ENCODE peak calls at places on chromosome 10, in four cellular contexts. K, V, X and Z are unnamed samples.

GRCh38 chr10:119933179-119933578 is 40.6 kb downstream of the SEC23IP start:
- DNase-seq in K (no peak), V (peak; percentile 54), X (peak; percentile 87), Z (peak; percentile 3)

GRCh38 chr10:70742537-70743429 is 42.4 kb downstream of the TBATA start:
- DNase-seq in K (peak; percentile 88), V (no peak), X (no peak), Z (peak; percentile 72)

GRCh38 chr10:85655394-85655793 is 711.2 kb downstream of the GRID1 start:
- DNase-seq in K (no peak), V (no peak), X (no peak), Z (no peak)

GRCh38 chr10:72171175-72171630 is 44.6 kb upstream of the ANAPC16 start:
- DNase-seq in K (peak; percentile 89), V (no peak), X (peak; percentile 91), Z (peak; percentile 68)

GRCh38 chr10:71832967-71833366 is 18.1 kb downstream of the PSAP start:
- DNase-seq in K (no peak), V (no peak), X (no peak), Z (no peak)

GRCh38 chr10:61503051-61503450 is 49.9 kb upstream of the TMEM26 start:
- DNase-seq in K (no peak), V (no peak), X (no peak), Z (peak; percentile 58)

GRCh38 chr10:35641430-35642015 is 573 bp downstream of the FZD8 start:
- DNase-seq in K (no peak), V (no peak), X (no peak), Z (peak; percentile 42)

GRCh38 chr10:70426835-70427234 is 14.6 kb downstream of the NODAL start:
- DNase-seq in K (no peak), V (no peak), X (no peak), Z (no peak)

GRCh38 chr10:14604181-14605142 is 170.2 kb downstream of the FAM107B start:
- DNase-seq in K (peak; percentile 73), V (peak; percentile 78), X (peak; percentile 62), Z (peak; percentile 70)

GRCh38 chr10:42969909-42970308 is 107.0 kb upstream of the RET start:
- DNase-seq in K (no peak), V (no peak), X (no peak), Z (no peak)

GRCh38 chr10:110336111-110336721 is 31.5 kb upstream of the SMNDC1 start:
- DNase-seq in K (peak; percentile 82), V (peak; percentile 58), X (peak; percentile 57), Z (peak; percentile 98)

DNA sequence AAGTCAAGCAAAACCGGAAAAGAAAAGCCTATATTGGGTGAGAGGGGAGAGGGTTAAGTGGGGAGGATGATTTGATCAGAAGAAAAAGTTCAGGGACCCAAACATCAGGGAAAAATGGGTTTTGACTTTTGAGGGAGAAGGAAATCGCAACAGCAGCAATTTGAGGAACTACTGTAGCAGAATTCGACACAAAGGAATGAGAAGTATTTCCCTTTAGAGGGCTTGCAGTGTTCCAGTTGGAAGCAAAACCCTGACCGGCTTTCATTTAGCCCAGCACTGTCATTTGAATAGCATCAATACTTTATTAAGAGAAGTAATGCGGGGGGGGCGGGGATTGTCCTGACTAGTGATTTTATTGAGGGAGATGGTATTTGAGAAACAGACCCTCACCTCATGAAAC is 37.2 kb upstream of the GATA3 start:
- DNase-seq in K (no peak), V (no peak), X (peak; percentile 52), Z (peak; percentile 18)
- H2BK15ac ChIP-seq in K (no peak overlapping the region), V (no peak overlapping the region), X (no peak overlapping the region), Z (no peak overlapping the region)

GRCh38 chr10:46030091-46030937 is at the start of gene NCOA4:
- DNase-seq in K (peak; percentile 99), V (peak; percentile 96), X (peak; percentile 99), Z (peak; percentile 99)
- H2BK15ac ChIP-seq in K (peak within 1 kb of the TSS; percentile 54), V (no peak within 1 kb of the TSS), X (no peak within 1 kb of the TSS), Z (peak within 1 kb of the TSS; percentile 18)

GRCh38 chr10:45419673-45420020 is 45.6 kb downstream of the ALOX5 start:
- DNase-seq in K (no peak), V (no peak), X (no peak), Z (no peak)
- H2BK15ac ChIP-seq in K (no peak overlapping the region), V (peak overlapping the region; percentile 95), X (no peak overlapping the region), Z (no peak overlapping the region)

DNA sequence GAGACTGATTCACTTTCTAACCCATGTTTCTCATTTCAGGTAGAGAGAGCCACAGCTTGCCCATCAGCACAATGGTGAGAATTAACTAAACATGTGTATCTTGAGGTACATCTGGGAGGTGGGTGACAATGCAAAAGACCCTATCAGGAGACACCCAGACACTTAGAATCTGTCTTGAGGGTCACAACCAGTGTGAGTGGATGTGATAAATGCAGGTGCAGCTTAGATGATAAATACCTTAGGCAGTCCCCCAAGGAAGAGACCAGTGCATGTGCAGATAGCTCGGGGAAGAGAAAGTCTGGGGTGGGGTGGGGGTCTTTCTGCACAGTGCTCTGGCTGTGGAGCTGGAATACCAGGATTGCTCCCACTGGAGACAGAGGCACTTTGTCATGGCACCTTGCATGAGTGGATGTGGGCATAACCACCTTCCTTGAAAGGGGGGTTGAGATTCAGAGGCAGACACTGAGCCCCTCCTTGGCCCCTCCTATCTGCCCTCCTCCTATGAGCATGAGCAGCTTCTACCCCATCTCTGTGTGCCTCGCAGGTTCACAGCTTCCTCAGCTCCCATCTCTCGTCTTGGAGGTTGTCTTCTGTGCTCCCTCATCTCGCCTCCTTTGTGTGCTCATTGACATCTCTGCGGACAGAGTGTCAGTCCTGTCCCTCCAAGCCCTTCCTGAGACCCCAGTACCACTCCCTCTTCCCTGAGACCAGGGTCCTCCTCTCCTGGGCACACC is 349.8 kb downstream of the TCERG1L start:
- DNase-seq in K (no peak), V (no peak), X (no peak), Z (no peak)
- H2BK15ac ChIP-seq in K (no peak overlapping the region), V (no peak overlapping the region), X (no peak overlapping the region), Z (no peak overlapping the region)